ENCODE peak calls at places on chromosomes 7 and 10, in four cellular contexts. Z is bronchial epithelial cell, I is fibroblast of pulmonary artery, A is breast epithelium. U is an unnamed sample.

GRCh38 chr10:97004591-97004990 is 172.5 kb downstream of the LCOR start:
- DNase-seq in A (no peak), I (no peak), Z (no peak), U (no peak)

GRCh38 chr10:24438800-24439199 is 229.9 kb downstream of the KIAA1217 start:
- DNase-seq in I (no peak), Z (no peak), A (no peak), U (no peak)

GRCh38 chr7:101474178-101474577 is 111.5 kb downstream of the COL26A1 start:
- DNase-seq in I (no peak), A (no peak), Z (no peak), U (no peak)

GRCh38 chr7:84108119-84108518 is 86.5 kb downstream of the SEMA3A start:
- DNase-seq in I (no peak), Z (no peak), A (no peak), U (no peak)

GRCh38 chr10:91340613-91341362 is 69.4 kb upstream of the HECTD2 start:
- DNase-seq in Z (peak), A (no peak), I (peak), U (peak)

GRCh38 chr10:22259280-22259679 is 41.5 kb upstream of the EBLN1 start:
- DNase-seq in Z (no peak), A (no peak), I (peak), U (no peak)

GRCh38 chr10:102927311-102928010 is 9.4 kb downstream of the CNNM2 start:
- DNase-seq in Z (no peak), A (no peak), I (no peak), U (no peak)

GRCh38 chr7:7122701-7123281 is 59.6 kb upstream of the C1GALT1 start:
- DNase-seq in A (no peak), I (peak), Z (peak), U (peak)

GRCh38 chr10:86411281-86411841 is 44.8 kb upstream of the GRID1 start:
- DNase-seq in A (no peak), Z (no peak), I (peak), U (no peak)
- H3K4me3 ChIP-seq in A (no peak), Z (no peak), I (peak), U (no peak)

GRCh38 chr10:127243490-127244272 is 47.3 kb upstream of the INSYN2A start:
- DNase-seq in A (no peak), I (peak), Z (peak), U (peak)
- TF ChIP-seq CTCF in A (peak), I (peak), Z (peak), U (peak)

GRCh38 chr7:156986378-156986777 is 24.1 kb downstream of the MNX1 start:
- DNase-seq in I (no peak), A (no peak), Z (no peak), U (no peak)
- H3K4me3 ChIP-seq in I (no peak), A (no peak), Z (no peak), U (no peak)

DNA sequence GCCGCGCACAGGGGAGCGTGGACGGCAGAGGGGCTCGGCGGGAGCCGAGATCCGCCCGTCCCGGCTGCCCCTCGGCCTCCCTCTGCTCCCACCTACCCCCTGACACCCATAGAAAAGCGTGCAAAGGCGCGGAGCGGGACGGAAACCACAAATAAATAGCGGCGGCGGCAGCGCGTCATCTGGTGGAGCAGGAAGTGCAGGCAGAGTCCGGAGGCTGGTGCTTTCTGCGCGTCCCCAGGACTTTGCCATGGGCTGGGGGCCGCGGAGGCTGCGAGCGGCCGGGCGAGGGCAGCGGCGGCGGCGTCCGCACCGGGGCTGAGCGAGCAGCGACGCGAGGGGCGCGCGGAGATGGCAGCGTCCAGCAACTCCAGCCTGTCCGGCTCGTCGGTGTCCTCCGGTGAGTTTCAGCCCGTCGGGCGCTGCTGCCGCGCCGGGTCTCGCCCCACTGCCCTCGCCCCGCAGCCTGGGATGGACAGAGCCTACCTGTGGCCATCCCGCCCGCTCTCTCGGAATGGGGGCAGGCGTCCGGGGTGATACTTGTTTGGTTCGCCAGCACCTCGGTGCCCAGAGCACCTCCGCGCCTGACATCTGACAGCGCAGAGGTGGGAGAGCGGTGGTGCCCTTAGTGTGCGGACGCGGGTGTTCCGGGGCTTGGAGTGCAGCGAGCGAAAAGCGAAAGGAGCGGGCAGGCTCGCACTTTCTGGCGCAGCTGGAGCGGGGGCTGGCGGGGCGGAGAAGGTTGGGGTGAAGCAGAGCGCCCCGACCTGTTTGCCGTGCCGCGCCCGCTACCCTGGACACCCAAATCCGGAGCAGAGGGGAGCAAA is at the start of gene CHN2:
- DNase-seq in Z (peak), I (peak), A (peak), U (peak)
- TF ChIP-seq CTCF in Z (no peak), I (no peak), A (no peak), U (peak)

DNA sequence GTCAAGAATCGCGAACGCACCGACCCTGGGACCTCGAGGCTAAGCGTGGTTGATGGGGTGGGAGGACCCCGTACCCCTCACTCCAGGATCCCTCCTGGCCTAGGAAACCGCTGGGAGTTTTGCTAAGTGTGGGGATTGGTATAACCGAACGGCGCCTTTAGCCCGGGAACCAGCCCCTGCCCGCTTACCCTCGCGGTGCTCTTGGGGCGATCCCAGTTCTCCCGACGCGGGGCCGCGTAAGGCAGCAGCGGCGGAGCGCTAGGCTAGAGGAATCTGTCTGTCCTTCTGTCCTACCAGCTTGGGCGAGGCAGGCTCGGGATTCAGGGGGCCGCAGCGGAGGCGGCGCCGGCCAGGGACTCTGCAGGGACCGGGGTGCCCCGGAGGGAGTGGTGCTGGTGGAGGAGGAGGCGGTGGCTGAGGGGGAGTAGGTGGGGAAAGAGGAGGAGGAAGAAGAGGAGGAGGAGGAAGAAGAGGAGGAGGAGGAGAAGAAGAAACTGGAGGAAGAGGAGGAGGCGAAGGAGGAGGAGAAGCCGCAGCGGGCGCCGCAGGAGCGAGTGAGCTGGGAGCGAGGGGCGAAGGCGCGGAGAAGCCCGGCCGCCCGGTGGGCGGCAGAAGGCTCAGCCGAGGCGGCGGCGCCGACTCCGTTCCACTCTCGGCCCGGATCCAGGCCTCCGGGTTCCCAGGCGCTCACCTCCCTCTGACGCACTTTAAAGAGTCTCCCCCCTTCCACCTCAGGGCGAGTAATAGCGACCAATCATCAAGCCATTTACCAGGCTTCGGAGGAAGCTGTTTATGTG is 439 bp upstream of the EMX2 start:
- DNase-seq in I (peak), A (no peak), Z (peak), U (peak)
- H3K4me3 ChIP-seq in I (peak), A (peak), Z (no peak), U (no peak)

DNA sequence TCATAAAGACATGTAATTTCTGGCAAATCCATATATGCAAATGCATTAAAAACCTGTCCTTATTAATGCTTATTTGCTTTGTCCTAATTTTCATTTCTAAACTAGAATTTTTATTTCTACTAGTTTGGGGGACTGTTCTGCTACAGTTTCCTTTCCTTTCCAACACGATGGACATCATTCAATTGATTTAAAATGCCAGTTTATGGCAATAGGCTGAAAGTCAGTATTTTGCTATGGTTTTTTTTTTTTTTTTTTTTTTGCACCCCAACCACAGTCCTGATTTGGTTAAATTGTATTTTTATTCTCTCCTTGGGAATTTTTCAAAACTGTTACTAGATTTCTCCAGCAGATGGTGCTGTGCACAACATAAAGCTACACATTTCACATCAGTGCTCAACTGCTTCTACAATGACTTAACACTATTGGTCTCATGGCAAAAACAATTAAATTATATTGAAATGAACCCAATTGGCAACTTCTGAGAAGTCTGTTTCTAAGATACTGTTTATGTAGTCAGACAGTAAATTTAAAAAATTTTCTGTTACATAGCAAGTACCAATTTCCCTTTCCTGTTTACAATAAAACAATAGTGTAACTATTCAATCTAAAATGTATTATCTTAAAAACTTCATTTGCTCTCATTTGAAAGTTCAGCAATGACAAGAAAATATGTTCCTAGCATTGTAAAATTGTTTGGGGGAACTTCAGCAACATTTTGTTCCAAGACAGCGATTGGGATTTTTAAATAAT is 193.8 kb upstream of the CCDC6 start:
- DNase-seq in Z (peak), A (no peak), I (peak), U (peak)
- TF ChIP-seq CTCF in Z (peak), A (peak), I (peak), U (peak)

DNA sequence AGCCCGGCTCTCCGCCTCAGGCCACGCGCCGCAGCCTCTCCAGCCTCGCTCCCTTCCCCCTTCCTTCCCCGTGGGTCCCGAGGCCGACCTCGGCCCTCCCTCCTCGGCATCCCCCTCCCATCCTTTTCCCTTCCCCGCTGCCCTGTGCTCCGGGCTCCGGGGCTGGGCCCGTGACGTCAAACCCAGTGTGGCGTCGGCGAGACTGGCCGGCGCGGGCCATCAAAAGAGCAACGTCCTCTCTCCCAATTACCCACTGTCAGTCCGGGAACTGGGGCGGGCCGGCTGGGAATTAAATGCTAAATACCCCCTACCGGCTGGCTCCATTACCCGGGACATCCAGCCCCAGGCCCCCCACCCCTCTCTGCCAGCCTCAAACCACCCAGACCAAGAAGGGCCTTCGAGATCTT is 2.6 kb upstream of the GATA3 start:
- DNase-seq in A (no peak), Z (no peak), I (no peak), U (no peak)
- H3K4me3 ChIP-seq in A (peak), Z (no peak), I (no peak), U (no peak)

DNA sequence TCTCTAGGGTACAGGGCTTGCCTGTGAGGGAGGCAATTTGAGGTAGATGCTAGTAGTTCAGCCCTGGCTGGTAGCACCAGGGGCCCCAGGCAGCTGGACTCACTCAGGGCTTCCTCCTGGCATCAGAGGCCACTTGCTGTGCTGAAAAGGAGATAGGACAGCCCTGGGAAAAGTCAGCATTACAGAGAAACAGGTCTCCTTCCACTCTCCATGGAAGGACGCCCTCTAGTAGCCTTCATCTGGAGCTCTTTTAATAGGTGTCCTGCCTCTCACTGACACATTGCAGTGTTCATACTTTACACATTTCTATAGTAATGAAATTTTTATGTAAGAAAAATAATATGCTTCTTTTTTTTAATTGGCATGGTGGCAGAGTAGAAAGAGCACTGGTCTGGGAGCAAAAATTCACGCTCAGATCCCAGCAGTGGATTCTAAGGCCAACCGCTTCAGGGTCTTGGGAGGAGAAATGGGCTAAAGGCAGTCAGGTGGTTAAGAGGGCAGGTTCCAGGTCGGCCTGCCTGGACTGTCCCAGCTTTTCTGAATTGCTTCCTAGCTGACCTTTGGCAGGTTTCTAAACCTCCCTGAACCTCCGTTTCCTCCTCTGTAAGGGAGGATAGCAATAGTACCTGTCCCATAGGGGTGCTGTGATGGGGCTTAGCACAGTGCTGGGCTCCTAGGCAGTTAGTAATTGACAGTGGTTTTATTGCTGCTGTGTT is 35.8 kb downstream of the AIFM2 start:
- DNase-seq in A (no peak), Z (no peak), I (no peak), U (no peak)
- TF ChIP-seq CTCF in A (no peak), Z (no peak), I (no peak), U (no peak)